ENCODE peak calls at places on chromosomes 3 and 15, in nine cellular contexts. J is tibial nerve; S is body of pancreas; Q is H9; O is cardiac muscle cell; I is ovary; K is progenitor cell of endocrine pancreas; B is CD8-positive, alpha-beta T cell; N is tibial artery. X is an unnamed sample.

GRCh38 chr3:46191730-46192129 is 16.4 kb downstream of the CCR1 start:
- DNase-seq in J (no peak), S (no peak), Q (no peak), O (no peak), I (no peak), K (no peak), B (no peak), N (no peak), X (no peak)

GRCh38 chr15:101371081-101371480 is 76.0 kb upstream of the SNRPA1 start:
- DNase-seq in J (no peak), S (no peak), Q (no peak), O (no peak), I (no peak), K (no peak), B (no peak), N (no peak), X (no peak)

GRCh38 chr3:131794766-131795381 is 239.9 kb downstream of the CPNE4 start:
- DNase-seq in J (peak; percentile 47), S (peak; percentile 25), Q (peak; percentile 54), O (peak; percentile 59), I (no peak), K (peak; percentile 11), B (no peak), N (no peak), X (peak; percentile 20)

GRCh38 chr15:101496198-101496986 is 6.9 kb upstream of the PCSK6 start:
- DNase-seq in J (no peak), S (no peak), Q (no peak), O (peak; percentile 45), I (no peak), K (no peak), B (no peak), N (no peak), X (no peak)

GRCh38 chr3:157394361-157394760 is 42.3 kb upstream of the PTX3 start:
- DNase-seq in J (no peak), S (no peak), Q (no peak), O (no peak), I (no peak), K (no peak), B (no peak), N (no peak), X (no peak)

GRCh38 chr3:12138044-12138443 is 20.7 kb downstream of the TIMP4 start:
- DNase-seq in J (no peak), S (no peak), Q (peak; percentile 44), O (no peak), I (no peak), K (no peak), B (no peak), N (peak; percentile 27), X (peak; percentile 30)

GRCh38 chr3:45145223-45145622 is 955 bp downstream of the CDCP1 start:
- DNase-seq in J (no peak), S (peak; percentile 59), Q (no peak), O (no peak), I (no peak), K (no peak), B (no peak), N (no peak), X (no peak)

GRCh38 chr15:63554337-63554927 is 42.8 kb upstream of the FBXL22 start:
- DNase-seq in J (no peak), S (no peak), Q (no peak), O (no peak), I (no peak), K (no peak), B (no peak), N (no peak), X (no peak)

GRCh38 chr15:22959451-22960101 is 20.6 kb downstream of the CYFIP1 start:
- DNase-seq in J (no peak), S (no peak), Q (no peak), O (no peak), I (no peak), K (no peak), B (no peak), N (no peak), X (no peak)

GRCh38 chr3:156407617-156408225 is 147.2 kb downstream of the SSR3 start:
- DNase-seq in J (no peak), S (no peak), Q (no peak), O (no peak), I (no peak), K (no peak), B (no peak), N (no peak), X (no peak)

GRCh38 chr15:77784361-77785292 is 151.9 kb upstream of the LINGO1 start:
- DNase-seq in J (no peak), S (no peak), Q (peak; percentile 70), O (no peak), I (no peak), K (no peak), B (no peak), N (no peak), X (no peak)

GRCh38 chr3:96331341-96331740 is 483.1 kb upstream of the EPHA6 start:
- DNase-seq in J (no peak), S (no peak), Q (no peak), O (no peak), I (no peak), K (no peak), B (no peak), N (no peak), X (no peak)

GRCh38 chr3:96334779-96335178 is 479.6 kb upstream of the EPHA6 start:
- DNase-seq in J (no peak), S (no peak), Q (no peak), O (no peak), I (no peak), K (no peak), B (no peak), N (no peak), X (no peak)

DNA sequence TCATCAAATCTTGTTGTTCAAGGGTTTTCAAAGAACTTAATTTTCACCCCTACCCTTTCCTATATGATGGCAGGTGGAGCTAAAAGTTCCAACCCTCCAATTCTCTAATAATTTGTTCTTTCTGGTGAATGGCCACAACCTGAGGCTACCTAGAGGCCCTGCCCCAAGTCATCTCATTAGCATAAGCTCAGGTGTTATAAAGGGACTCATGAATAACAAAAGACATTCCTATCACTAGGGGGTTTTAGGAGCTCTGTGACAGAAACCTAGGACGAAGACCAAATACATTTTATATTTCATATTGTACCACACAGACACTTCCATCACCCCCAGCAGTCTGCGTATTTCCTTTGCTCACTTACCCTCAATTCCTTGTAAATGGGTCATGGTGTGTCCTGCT is 483.6 kb upstream of the EPHA6 start:
- DNase-seq in J (no peak), S (no peak), Q (no peak), O (no peak), I (no peak), K (no peak), B (no peak), N (no peak), X (no peak)
- TF ChIP-seq CTCF in J (no peak), S (no peak), Q (no peak), O (no peak), I (no peak), K (no peak), B (no peak), N (no peak), X (no peak)

GRCh38 chr3:168956087-168956486 is 707.4 kb downstream of the MECOM start:
- DNase-seq in J (no peak), S (no peak), Q (no peak), O (peak; percentile 56), I (no peak), K (no peak), B (no peak), N (no peak), X (no peak)

GRCh38 chr3:168951884-168952283 is 711.6 kb downstream of the MECOM start:
- DNase-seq in J (no peak), S (no peak), Q (no peak), O (no peak), I (no peak), K (no peak), B (no peak), N (no peak), X (no peak)

GRCh38 chr3:168951368-168951767 is 712.1 kb downstream of the MECOM start:
- DNase-seq in J (no peak), S (no peak), Q (no peak), O (no peak), I (no peak), K (no peak), B (no peak), N (no peak), X (no peak)

GRCh38 chr3:168952551-168952950 is 711.0 kb downstream of the MECOM start:
- DNase-seq in J (no peak), S (no peak), Q (no peak), O (peak; percentile 7), I (no peak), K (no peak), B (no peak), N (no peak), X (no peak)
- TF ChIP-seq CTCF in J (no peak), S (peak; percentile 35), Q (no peak), O (peak; percentile 37), I (no peak), K (no peak), B (no peak), N (no peak), X (no peak)

GRCh38 chr3:60810876-60811275 is 440.4 kb downstream of the FHIT start:
- DNase-seq in J (no peak), S (no peak), Q (no peak), O (no peak), I (no peak), K (no peak), B (no peak), N (no peak), X (no peak)
- TF ChIP-seq CTCF in J (no peak), S (no peak), Q (no peak), O (no peak), I (no peak), K (no peak), B (no peak), N (no peak), X (no peak)

DNA sequence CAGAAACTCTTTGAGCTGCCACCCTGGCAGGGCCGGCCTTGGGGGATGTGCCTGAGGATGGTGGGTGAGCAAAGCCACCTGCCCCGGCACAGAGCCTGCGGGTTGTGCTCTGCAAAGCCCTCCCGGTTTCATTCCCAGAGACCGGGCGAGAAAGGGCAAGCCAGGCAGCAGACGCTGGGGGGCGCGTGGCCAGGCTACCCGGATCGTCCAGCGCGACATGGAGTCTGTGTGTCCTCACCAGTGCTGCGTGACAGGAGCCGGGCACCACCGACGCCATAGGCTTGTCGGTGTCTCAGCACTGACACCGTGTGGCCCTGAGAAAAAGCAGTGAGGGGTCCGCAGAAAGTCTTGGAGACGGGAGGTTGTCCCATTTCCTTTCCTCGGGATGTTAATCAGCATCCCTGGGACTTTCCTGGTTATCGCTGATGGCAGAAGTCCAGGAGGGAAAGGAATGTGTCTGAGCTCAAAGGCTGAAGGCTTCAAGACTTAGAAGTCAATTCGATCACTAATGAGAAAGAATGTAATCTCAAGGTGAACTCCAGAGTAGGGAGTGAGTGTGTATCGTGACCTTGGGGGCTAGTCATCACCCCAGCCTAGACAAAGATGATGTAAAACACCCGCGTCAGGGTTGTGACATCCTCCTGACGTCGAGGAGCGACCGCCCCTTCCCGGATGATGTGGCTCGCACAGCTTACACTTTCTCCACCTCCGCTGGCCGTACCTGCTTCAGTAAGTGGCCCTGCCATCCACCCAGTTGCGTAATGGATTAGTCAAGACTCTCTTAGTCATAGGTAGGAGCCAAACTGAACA is 36.3 kb upstream of the PLA2G4E start:
- DNase-seq in J (peak; percentile 23), S (peak; percentile 95), Q (peak; percentile 95), O (peak; percentile 94), I (peak; percentile 79), K (peak; percentile 77), B (no peak), N (peak; percentile 57), X (peak; percentile 89)
- TF ChIP-seq CTCF in J (peak; percentile 48), S (peak; percentile 57), Q (peak; percentile 83), O (peak; percentile 68), I (peak; percentile 56), K (peak; percentile 68), B (peak; percentile 41), N (peak; percentile 53), X (peak; percentile 68)

X was measured in heart left ventricle.